ENCODE peak calls at places on chromosomes 12 and 14, in seven cellular contexts. G is thoracic aorta, X is heart right ventricle, L is fibroblast of lung, J is AG09309, C is AG04450, T is astrocyte of the cerebellum. V is an unnamed sample.

GRCh38 chr12:52370906-52371608 is 3.8 kb upstream of the KRT85 start:
- DNase-seq in G (peak; percentile 48), X (no peak), L (peak; percentile 78), J (peak; percentile 28), C (no peak), T (peak; percentile 79), V (no peak)

GRCh38 chr12:115216300-115216699 is 532.3 kb upstream of the TBX3 start:
- DNase-seq in G (no peak), X (no peak), L (no peak), J (no peak), C (no peak), T (no peak), V (no peak)

GRCh38 chr12:94779520-94779919 is 129.2 kb upstream of the TMCC3 start:
- DNase-seq in G (no peak), X (no peak), L (peak; percentile 98), J (peak; percentile 56), C (no peak), T (peak; percentile 96), V (peak; percentile 96)

GRCh38 chr12:109541412-109541725 is 31.9 kb downstream of the MMAB start:
- DNase-seq in G (no peak), X (no peak), L (no peak), J (no peak), C (no peak), T (no peak), V (no peak)

GRCh38 chr14:100617715-100618693 is 30.8 kb upstream of the BEGAIN start:
- DNase-seq in G (no peak), X (peak; percentile 43), L (peak; percentile 29), J (no peak), C (no peak), T (no peak), V (peak; percentile 20)

GRCh38 chr12:83985068-83985467 is 927.5 kb downstream of the SLC6A15 start:
- DNase-seq in G (no peak), X (no peak), L (no peak), J (no peak), C (no peak), T (no peak), V (no peak)

GRCh38 chr14:100535287-100536131 is 51.7 kb downstream of the BEGAIN start:
- DNase-seq in G (no peak), X (peak; percentile 11), L (no peak), J (no peak), C (no peak), T (no peak), V (no peak)

GRCh38 chr12:128137140-128137539 is 129.8 kb upstream of the TMEM132C start:
- DNase-seq in G (no peak), X (no peak), L (no peak), J (no peak), C (no peak), T (no peak), V (no peak)

GRCh38 chr14:37081220-37081619 is 91.2 kb downstream of the SLC25A21 start:
- DNase-seq in G (no peak), X (no peak), L (peak; percentile 64), J (no peak), C (no peak), T (no peak), V (peak; percentile 36)

GRCh38 chr12:109760031-109760929 is 46.7 kb downstream of the FAM222A start:
- DNase-seq in G (no peak), X (peak; percentile 64), L (no peak), J (no peak), C (no peak), T (no peak), V (no peak)

GRCh38 chr12:74641694-74642093 is 104.1 kb downstream of the ATXN7L3B start:
- DNase-seq in G (no peak), X (no peak), L (no peak), J (no peak), C (no peak), T (no peak), V (no peak)

GRCh38 chr12:74641262-74641661 is 103.6 kb downstream of the ATXN7L3B start:
- DNase-seq in G (no peak), X (no peak), L (no peak), J (no peak), C (no peak), T (no peak), V (no peak)

GRCh38 chr12:74646831-74647230 is 109.2 kb downstream of the ATXN7L3B start:
- DNase-seq in G (no peak), X (no peak), L (no peak), J (no peak), C (no peak), T (peak; percentile 3), V (peak; percentile 10)

GRCh38 chr12:74644681-74645080 is 107.0 kb downstream of the ATXN7L3B start:
- DNase-seq in G (no peak), X (no peak), L (no peak), J (no peak), C (no peak), T (no peak), V (no peak)

DNA sequence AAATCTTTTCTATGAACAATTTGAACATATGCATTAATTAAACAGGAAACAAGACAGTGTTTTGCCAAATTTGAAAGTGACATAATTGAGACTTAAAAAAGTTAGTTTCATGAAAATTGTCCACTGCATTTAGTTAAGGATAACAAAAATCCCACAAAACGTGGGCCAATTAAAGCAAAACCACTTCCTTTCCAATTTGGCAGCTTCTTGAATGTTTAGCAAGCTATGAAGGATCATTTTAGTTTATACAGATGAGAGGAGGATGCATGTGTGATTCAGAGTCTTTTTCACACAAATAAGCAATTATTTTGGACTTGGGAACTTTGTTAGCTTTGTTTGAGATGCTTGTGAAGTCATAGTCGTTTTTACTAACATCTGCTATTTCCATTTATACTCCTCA is 109.6 kb downstream of the ATXN7L3B start:
- DNase-seq in G (no peak), X (no peak), L (no peak), J (no peak), C (no peak), T (no peak), V (no peak)
- TF ChIP-seq CTCF in G (no peak), X (no peak), L (no peak), J (no peak), C (no peak), T (no peak), V (no peak)

DNA sequence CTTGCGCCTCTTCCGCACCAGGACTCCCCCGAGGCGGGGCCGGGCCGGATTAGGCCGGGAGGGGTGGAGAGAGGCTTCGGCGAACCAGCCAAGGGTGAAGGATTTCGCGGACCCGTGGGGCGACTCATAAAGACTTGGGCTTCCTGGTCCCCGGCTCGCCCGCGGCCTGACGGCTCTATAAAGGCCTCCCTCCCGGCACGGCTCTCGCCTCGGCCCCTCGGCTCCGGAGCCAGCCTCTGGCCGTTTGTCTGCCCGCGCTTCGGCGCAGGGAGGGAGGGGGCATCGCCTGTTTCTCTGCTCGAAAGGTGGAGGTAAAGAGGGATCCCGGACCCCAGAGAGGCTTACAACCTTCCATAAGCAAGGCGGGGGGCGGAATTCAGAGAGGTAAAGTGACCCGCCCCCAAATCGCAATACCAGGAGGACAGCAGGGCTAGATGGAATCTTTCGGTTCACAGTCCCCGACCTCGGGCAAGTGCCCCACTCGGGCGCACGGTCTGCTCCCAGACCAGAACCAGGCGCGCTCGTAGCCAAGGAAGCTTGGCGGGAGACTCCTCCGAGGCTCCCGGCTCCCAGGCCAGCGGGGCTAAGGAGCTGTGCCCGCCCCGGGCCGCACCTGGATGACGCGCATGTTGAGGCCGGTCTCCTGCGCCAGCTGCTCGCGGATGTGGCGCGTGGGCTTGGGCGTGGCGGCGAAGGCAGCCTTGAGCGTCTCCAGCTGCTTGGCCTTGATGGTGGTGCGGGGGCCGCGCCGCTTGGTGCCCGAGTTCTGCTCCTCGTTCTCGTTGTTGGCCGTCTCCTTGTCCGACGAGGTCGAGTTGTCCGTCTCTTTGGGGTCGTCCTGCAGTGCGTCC is 3.9 kb downstream of the LHX5 start:
- DNase-seq in G (no peak), X (no peak), L (no peak), J (no peak), C (no peak), T (no peak), V (no peak)
- H3K4me3 ChIP-seq in G (peak overlapping the region; percentile 69), X (peak overlapping the region; percentile 4), L (peak overlapping the region; percentile 34), J (peak overlapping the region; percentile 38), C (peak overlapping the region; percentile 47), T (peak overlapping the region; percentile 19), V (peak overlapping the region; percentile 18)

GRCh38 chr14:64409509-64409908 is 21.4 kb downstream of the MTHFD1 start:
- DNase-seq in G (no peak), X (no peak), L (no peak), J (no peak), C (no peak), T (no peak), V (no peak)
- TF ChIP-seq CTCF in G (no peak), X (no peak), L (no peak), J (no peak), C (no peak), T (no peak), V (no peak)

GRCh38 chr14:88323520-88324199 is 591 bp upstream of the KCNK10 start:
- DNase-seq in G (no peak), X (peak; percentile 11), L (peak; percentile 41), J (no peak), C (no peak), T (no peak), V (no peak)
- H3K4me3 ChIP-seq in G (peak overlapping the region; percentile 42), X (peak overlapping the region; percentile 18), L (no peak overlapping the region), J (peak overlapping the region; percentile 7), C (peak overlapping the region; percentile 40), T (peak overlapping the region; percentile 30), V (peak overlapping the region; percentile 20)

DNA sequence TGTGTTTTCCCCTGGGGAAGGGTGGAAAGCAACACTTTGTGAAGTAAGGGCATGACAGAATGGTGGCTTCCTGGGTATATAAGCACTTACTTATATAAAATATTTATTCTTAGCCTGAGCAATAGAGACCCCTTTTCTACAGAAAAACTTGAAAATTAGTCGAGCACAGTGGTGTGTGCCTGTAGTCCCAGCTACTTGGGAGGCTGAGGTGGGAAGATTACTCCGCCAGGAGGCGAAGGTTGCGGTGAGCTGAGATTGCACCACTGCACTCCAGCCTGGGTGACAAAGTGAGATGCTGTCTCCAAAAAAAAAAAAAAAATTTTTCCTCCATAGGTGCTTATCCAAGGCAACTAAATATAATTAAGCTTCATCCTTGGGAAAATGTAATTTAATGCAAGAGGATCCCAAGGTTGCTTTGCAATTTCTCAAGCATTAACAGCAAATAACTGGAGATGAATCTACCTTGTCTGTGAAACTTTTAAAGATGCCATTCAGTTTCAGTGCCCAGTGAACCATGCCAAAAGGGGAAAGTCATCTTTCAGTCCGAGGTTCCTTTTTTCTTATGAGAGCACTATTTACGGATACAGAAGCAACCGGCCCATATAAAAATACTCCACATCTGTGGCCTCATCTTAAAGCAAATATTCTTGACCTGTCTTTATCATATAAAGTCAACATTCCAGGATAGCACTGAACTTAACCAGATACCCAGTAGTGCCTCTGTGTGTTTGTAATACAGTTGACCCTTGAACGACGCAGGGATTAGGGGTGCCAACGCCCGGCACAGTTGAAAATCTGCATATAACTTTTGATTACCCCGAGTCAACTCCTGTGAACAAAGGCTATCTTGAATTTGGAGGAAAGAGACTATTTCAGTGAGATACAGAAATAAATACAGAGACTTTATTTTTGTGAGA is 209.2 kb downstream of the PCNX1 start:
- DNase-seq in G (no peak), X (no peak), L (no peak), J (no peak), C (no peak), T (no peak), V (no peak)
- TF ChIP-seq CTCF in G (no peak), X (no peak), L (no peak), J (no peak), C (no peak), T (no peak), V (no peak)

DNA sequence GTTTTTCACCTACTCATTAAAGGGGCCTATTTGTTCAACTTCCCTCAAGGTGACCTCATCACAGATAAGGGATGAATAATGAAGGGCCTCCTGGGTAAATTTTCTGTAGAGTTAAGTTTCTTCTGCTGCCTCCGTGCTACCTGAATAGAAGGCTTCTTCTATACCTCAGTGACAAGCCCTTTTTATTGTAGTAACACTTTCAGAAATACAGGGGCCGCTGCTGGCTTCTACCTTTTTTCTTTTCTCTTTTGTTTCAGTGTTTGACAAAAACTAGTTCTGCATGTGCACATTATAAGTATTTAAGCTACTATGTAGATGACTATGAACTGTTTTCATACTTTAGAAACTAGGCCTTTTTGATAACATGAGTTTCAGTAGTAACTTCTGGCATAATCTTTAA is 207.0 kb downstream of the NAV3 start:
- DNase-seq in G (no peak), X (no peak), L (peak; percentile 14), J (no peak), C (no peak), T (no peak), V (no peak)
- H3K4me3 ChIP-seq in G (no peak overlapping the region), X (no peak overlapping the region), L (no peak overlapping the region), J (no peak overlapping the region), C (no peak overlapping the region), T (no peak overlapping the region), V (no peak overlapping the region)

V was measured in astrocyte of the spinal cord.